ENCODE peak calls at places on chromosome 21, in nine cellular contexts. One of them, this sample, is unnamed.
A peak's percentile ranks its signal among the peaks of the same experiment; 100 is the strongest.

GRCh38 chr21:37072988-37073416 is at the start of the genes PIGP and TTC3:
- DNase-seq in gastrocnemius medialis: peak; percentile 85
- DNase-seq in right lobe of liver: peak; percentile 96
- DNase-seq in K562: peak; percentile 100
- DNase-seq in suprapubic skin: peak; percentile 96
- DNase-seq in mucosa of descending colon: peak; percentile 98
- DNase-seq in ovary: peak; percentile 96
- DNase-seq in fibroblast of lung: peak; percentile 92
- DNase-seq in choroid plexus epithelial cell: peak; percentile 96
- DNase-seq in this sample: peak; percentile 100

GRCh38 chr21:34545079-34545884 is 33.3 kb upstream of the KCNE1 start:
- DNase-seq in gastrocnemius medialis: no peak
- DNase-seq in right lobe of liver: peak; percentile 84
- DNase-seq in K562: no peak
- DNase-seq in suprapubic skin: no peak
- DNase-seq in mucosa of descending colon: peak; percentile 46
- DNase-seq in ovary: no peak
- DNase-seq in fibroblast of lung: peak; percentile 82
- DNase-seq in choroid plexus epithelial cell: peak; percentile 87
- DNase-seq in this sample: no peak

GRCh38 chr21:45157932-45158331 is 83.6 kb downstream of the ADARB1 start:
- DNase-seq in gastrocnemius medialis: no peak
- DNase-seq in right lobe of liver: no peak
- DNase-seq in K562: no peak
- DNase-seq in suprapubic skin: no peak
- DNase-seq in mucosa of descending colon: no peak
- DNase-seq in ovary: no peak
- DNase-seq in fibroblast of lung: no peak
- DNase-seq in choroid plexus epithelial cell: no peak
- DNase-seq in this sample: peak; percentile 51

GRCh38 chr21:44784810-44785209 is 16.8 kb downstream of the UBE2G2 start:
- DNase-seq in gastrocnemius medialis: no peak
- DNase-seq in right lobe of liver: no peak
- DNase-seq in K562: no peak
- DNase-seq in suprapubic skin: no peak
- DNase-seq in mucosa of descending colon: no peak
- DNase-seq in ovary: no peak
- DNase-seq in fibroblast of lung: no peak
- DNase-seq in choroid plexus epithelial cell: no peak
- DNase-seq in this sample: no peak

GRCh38 chr21:46059195-46059594 is 38.7 kb upstream of the COL6A2 start:
- DNase-seq in gastrocnemius medialis: no peak
- DNase-seq in right lobe of liver: peak; percentile 37
- DNase-seq in K562: no peak
- DNase-seq in suprapubic skin: no peak
- DNase-seq in mucosa of descending colon: no peak
- DNase-seq in ovary: peak; percentile 29
- DNase-seq in fibroblast of lung: no peak
- DNase-seq in choroid plexus epithelial cell: no peak
- DNase-seq in this sample: peak; percentile 31

GRCh38 chr21:45995686-45996179 is 14.2 kb downstream of the COL6A1 start:
- DNase-seq in gastrocnemius medialis: no peak
- DNase-seq in right lobe of liver: no peak
- DNase-seq in K562: no peak
- DNase-seq in suprapubic skin: no peak
- DNase-seq in mucosa of descending colon: peak; percentile 14
- DNase-seq in ovary: peak; percentile 29
- DNase-seq in fibroblast of lung: no peak
- DNase-seq in choroid plexus epithelial cell: peak; percentile 23
- DNase-seq in this sample: no peak

GRCh38 chr21:31136891-31137290 is 98.6 kb upstream of the KRTAP19-8 start:
- DNase-seq in gastrocnemius medialis: no peak
- DNase-seq in right lobe of liver: no peak
- DNase-seq in K562: no peak
- DNase-seq in suprapubic skin: no peak
- DNase-seq in mucosa of descending colon: no peak
- DNase-seq in ovary: no peak
- DNase-seq in fibroblast of lung: peak; percentile 67
- DNase-seq in choroid plexus epithelial cell: peak; percentile 93
- DNase-seq in this sample: no peak

GRCh38 chr21:33909756-33910155 is 5.8 kb downstream of the ATP5PO start:
- DNase-seq in gastrocnemius medialis: no peak
- DNase-seq in right lobe of liver: no peak
- DNase-seq in K562: no peak
- DNase-seq in suprapubic skin: no peak
- DNase-seq in mucosa of descending colon: no peak
- DNase-seq in ovary: no peak
- DNase-seq in fibroblast of lung: no peak
- DNase-seq in choroid plexus epithelial cell: no peak
- DNase-seq in this sample: no peak

GRCh38 chr21:43808367-43808766 is 19.0 kb downstream of the RRP1 start:
- DNase-seq in gastrocnemius medialis: no peak
- DNase-seq in right lobe of liver: no peak
- DNase-seq in K562: no peak
- DNase-seq in suprapubic skin: no peak
- DNase-seq in mucosa of descending colon: no peak
- DNase-seq in ovary: no peak
- DNase-seq in fibroblast of lung: no peak
- DNase-seq in choroid plexus epithelial cell: no peak
- DNase-seq in this sample: peak; percentile 70

GRCh38 chr21:28758883-28759242 is 233.8 kb downstream of the LTN1 start:
- DNase-seq in gastrocnemius medialis: no peak
- DNase-seq in right lobe of liver: no peak
- DNase-seq in K562: no peak
- DNase-seq in suprapubic skin: no peak
- DNase-seq in mucosa of descending colon: no peak
- DNase-seq in ovary: no peak
- DNase-seq in fibroblast of lung: no peak
- DNase-seq in choroid plexus epithelial cell: no peak
- DNase-seq in this sample: no peak

GRCh38 chr21:31710586-31710985 is 21.3 kb downstream of the SCAF4 start:
- DNase-seq in gastrocnemius medialis: no peak
- DNase-seq in right lobe of liver: no peak
- DNase-seq in K562: no peak
- DNase-seq in suprapubic skin: no peak
- DNase-seq in mucosa of descending colon: no peak
- DNase-seq in ovary: no peak
- DNase-seq in fibroblast of lung: peak; percentile 87
- DNase-seq in choroid plexus epithelial cell: peak; percentile 67
- DNase-seq in this sample: no peak

GRCh38 chr21:14889080-14889805 is 175.6 kb downstream of the NRIP1 start:
- DNase-seq in gastrocnemius medialis: no peak
- DNase-seq in right lobe of liver: no peak
- DNase-seq in K562: no peak
- DNase-seq in suprapubic skin: no peak
- DNase-seq in mucosa of descending colon: no peak
- DNase-seq in ovary: no peak
- DNase-seq in fibroblast of lung: peak; percentile 80
- DNase-seq in choroid plexus epithelial cell: peak; percentile 98
- DNase-seq in this sample: no peak

GRCh38 chr21:43712268-43712942 is 6.5 kb upstream of the PDXK start:
- DNase-seq in gastrocnemius medialis: no peak
- DNase-seq in right lobe of liver: no peak
- DNase-seq in K562: peak; percentile 27
- DNase-seq in suprapubic skin: no peak
- DNase-seq in mucosa of descending colon: peak; percentile 87
- DNase-seq in ovary: no peak
- DNase-seq in fibroblast of lung: peak; percentile 84
- DNase-seq in choroid plexus epithelial cell: peak; percentile 49
- DNase-seq in this sample: no peak

GRCh38 chr21:35738342-35738961 is 321.9 kb downstream of the SETD4 start:
- DNase-seq in gastrocnemius medialis: no peak
- DNase-seq in right lobe of liver: no peak
- DNase-seq in K562: no peak
- DNase-seq in suprapubic skin: no peak
- DNase-seq in mucosa of descending colon: no peak
- DNase-seq in ovary: no peak
- DNase-seq in fibroblast of lung: peak; percentile 86
- DNase-seq in choroid plexus epithelial cell: peak; percentile 66
- DNase-seq in this sample: no peak

GRCh38 chr21:44527983-44528633 is 11.9 kb downstream of the KRTAP10-1 start:
- DNase-seq in gastrocnemius medialis: no peak
- DNase-seq in right lobe of liver: no peak
- DNase-seq in K562: no peak
- DNase-seq in suprapubic skin: peak; percentile 35
- DNase-seq in mucosa of descending colon: peak; percentile 8
- DNase-seq in ovary: no peak
- DNase-seq in fibroblast of lung: no peak
- DNase-seq in choroid plexus epithelial cell: no peak
- DNase-seq in this sample: no peak

GRCh38 chr21:33544451-33544850 is 1.6 kb downstream of the SON start:
- DNase-seq in gastrocnemius medialis: no peak
- DNase-seq in right lobe of liver: no peak
- DNase-seq in K562: no peak
- DNase-seq in suprapubic skin: no peak
- DNase-seq in mucosa of descending colon: no peak
- DNase-seq in ovary: no peak
- DNase-seq in fibroblast of lung: no peak
- DNase-seq in choroid plexus epithelial cell: no peak
- DNase-seq in this sample: no peak

GRCh38 chr21:17688912-17689874 is 76.5 kb upstream of the BTG3 start:
- DNase-seq in gastrocnemius medialis: no peak
- DNase-seq in right lobe of liver: no peak
- DNase-seq in K562: peak; percentile 36
- DNase-seq in suprapubic skin: peak; percentile 66
- DNase-seq in mucosa of descending colon: peak; percentile 40
- DNase-seq in ovary: peak; percentile 32
- DNase-seq in fibroblast of lung: peak; percentile 67
- DNase-seq in choroid plexus epithelial cell: peak; percentile 36
- DNase-seq in this sample: no peak
- TF ChIP-seq CTCF in gastrocnemius medialis: no peak
- TF ChIP-seq CTCF in right lobe of liver: peak; percentile 18
- TF ChIP-seq CTCF in K562: peak; percentile 64
- TF ChIP-seq CTCF in suprapubic skin: peak; percentile 30
- TF ChIP-seq CTCF in mucosa of descending colon: no peak
- TF ChIP-seq CTCF in ovary: no peak
- TF ChIP-seq CTCF in fibroblast of lung: no peak
- TF ChIP-seq CTCF in choroid plexus epithelial cell: peak; percentile 31
- TF ChIP-seq CTCF in this sample: peak; percentile 58

GRCh38 chr21:38830667-38831525 is 25.2 kb downstream of the ETS2 start:
- DNase-seq in gastrocnemius medialis: no peak
- DNase-seq in right lobe of liver: no peak
- DNase-seq in K562: no peak
- DNase-seq in suprapubic skin: no peak
- DNase-seq in mucosa of descending colon: no peak
- DNase-seq in ovary: no peak
- DNase-seq in fibroblast of lung: no peak
- DNase-seq in choroid plexus epithelial cell: no peak
- DNase-seq in this sample: no peak

GRCh38 chr21:38831526-38832467 is 26.1 kb downstream of the ETS2 start:
- DNase-seq in gastrocnemius medialis: peak; percentile 70
- DNase-seq in right lobe of liver: no peak
- DNase-seq in K562: no peak
- DNase-seq in suprapubic skin: peak; percentile 95
- DNase-seq in mucosa of descending colon: no peak
- DNase-seq in ovary: peak; percentile 83
- DNase-seq in fibroblast of lung: peak; percentile 94
- DNase-seq in choroid plexus epithelial cell: peak; percentile 99
- DNase-seq in this sample: no peak

GRCh38 chr21:38832664-38833063 is 26.9 kb downstream of the ETS2 start:
- DNase-seq in gastrocnemius medialis: no peak
- DNase-seq in right lobe of liver: no peak
- DNase-seq in K562: no peak
- DNase-seq in suprapubic skin: no peak
- DNase-seq in mucosa of descending colon: no peak
- DNase-seq in ovary: no peak
- DNase-seq in fibroblast of lung: no peak
- DNase-seq in choroid plexus epithelial cell: no peak
- DNase-seq in this sample: no peak

GRCh38 chr21:38834725-38835124 is 29.0 kb downstream of the ETS2 start:
- DNase-seq in gastrocnemius medialis: no peak
- DNase-seq in right lobe of liver: peak; percentile 85
- DNase-seq in K562: no peak
- DNase-seq in suprapubic skin: no peak
- DNase-seq in mucosa of descending colon: no peak
- DNase-seq in ovary: no peak
- DNase-seq in fibroblast of lung: no peak
- DNase-seq in choroid plexus epithelial cell: no peak
- DNase-seq in this sample: no peak

DNA sequence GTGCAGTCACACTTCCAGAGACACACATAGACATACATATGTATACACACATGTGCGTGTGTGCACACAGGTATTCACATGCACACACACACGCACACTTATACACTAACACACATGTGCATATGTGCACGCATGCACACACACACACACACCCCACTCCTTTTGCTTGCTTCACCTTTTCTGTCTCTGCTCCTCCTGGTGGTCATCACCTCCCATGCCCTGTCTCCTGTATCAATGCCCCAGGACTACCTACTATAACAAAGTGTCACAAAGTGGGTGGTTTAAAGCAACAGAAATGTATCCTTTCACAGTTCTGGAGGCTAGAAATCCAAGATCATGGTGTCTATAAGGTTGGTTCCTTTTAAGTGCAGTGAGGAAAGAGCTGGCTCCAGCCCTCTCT is 27.4 kb downstream of the ETS2 start:
- DNase-seq in gastrocnemius medialis: no peak
- DNase-seq in right lobe of liver: no peak
- DNase-seq in K562: no peak
- DNase-seq in suprapubic skin: no peak
- DNase-seq in mucosa of descending colon: no peak
- DNase-seq in ovary: no peak
- DNase-seq in fibroblast of lung: no peak
- DNase-seq in choroid plexus epithelial cell: no peak
- DNase-seq in this sample: no peak
- TF ChIP-seq CTCF in gastrocnemius medialis: no peak
- TF ChIP-seq CTCF in right lobe of liver: peak; percentile 14
- TF ChIP-seq CTCF in K562: peak; percentile 39
- TF ChIP-seq CTCF in suprapubic skin: no peak
- TF ChIP-seq CTCF in mucosa of descending colon: no peak
- TF ChIP-seq CTCF in ovary: no peak
- TF ChIP-seq CTCF in fibroblast of lung: no peak
- TF ChIP-seq CTCF in choroid plexus epithelial cell: peak; percentile 39
- TF ChIP-seq CTCF in this sample: peak; percentile 19

GRCh38 chr21:41411449-41412089 is 14.5 kb upstream of the MX1 start:
- DNase-seq in gastrocnemius medialis: no peak
- DNase-seq in right lobe of liver: no peak
- DNase-seq in K562: no peak
- DNase-seq in suprapubic skin: no peak
- DNase-seq in mucosa of descending colon: peak; percentile 81
- DNase-seq in ovary: no peak
- DNase-seq in fibroblast of lung: no peak
- DNase-seq in choroid plexus epithelial cell: no peak
- DNase-seq in this sample: no peak
- TF ChIP-seq CTCF in gastrocnemius medialis: no peak
- TF ChIP-seq CTCF in right lobe of liver: peak; percentile 5
- TF ChIP-seq CTCF in K562: no peak
- TF ChIP-seq CTCF in suprapubic skin: no peak
- TF ChIP-seq CTCF in mucosa of descending colon: no peak
- TF ChIP-seq CTCF in ovary: no peak
- TF ChIP-seq CTCF in fibroblast of lung: no peak
- TF ChIP-seq CTCF in choroid plexus epithelial cell: no peak
- TF ChIP-seq CTCF in this sample: peak; percentile 45

DNA sequence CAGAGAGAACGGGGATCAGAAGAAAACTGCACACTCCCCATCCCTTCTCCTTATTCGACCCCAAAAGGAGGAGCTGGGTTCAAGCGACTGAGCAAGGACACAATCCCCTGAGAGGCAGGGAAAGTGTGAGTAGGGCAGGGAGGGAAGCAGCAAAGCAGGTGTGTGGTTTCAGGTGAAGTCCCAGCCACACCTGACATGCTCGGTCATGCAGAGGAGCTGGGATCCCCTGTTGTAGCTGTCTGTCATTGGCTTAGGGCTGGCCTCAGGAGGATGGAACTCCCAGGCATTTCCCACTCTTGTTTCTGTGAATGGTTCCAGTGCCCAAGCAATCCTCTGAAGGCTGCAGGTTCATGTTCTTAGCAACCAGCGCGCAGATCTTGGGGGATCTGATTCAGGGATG is 150.7 kb downstream of the DSCAM start:
- DNase-seq in gastrocnemius medialis: no peak
- DNase-seq in right lobe of liver: no peak
- DNase-seq in K562: no peak
- DNase-seq in suprapubic skin: no peak
- DNase-seq in mucosa of descending colon: no peak
- DNase-seq in ovary: no peak
- DNase-seq in fibroblast of lung: no peak
- DNase-seq in choroid plexus epithelial cell: no peak
- DNase-seq in this sample: no peak
- TF ChIP-seq CTCF in gastrocnemius medialis: no peak
- TF ChIP-seq CTCF in right lobe of liver: no peak
- TF ChIP-seq CTCF in K562: no peak
- TF ChIP-seq CTCF in suprapubic skin: no peak
- TF ChIP-seq CTCF in mucosa of descending colon: no peak
- TF ChIP-seq CTCF in ovary: no peak
- TF ChIP-seq CTCF in fibroblast of lung: no peak
- TF ChIP-seq CTCF in choroid plexus epithelial cell: no peak
- TF ChIP-seq CTCF in this sample: no peak

This sample was measured in type B pancreatic cell.